ENCODE peak calls at places on chromosomes 11 and 22, in six cellular contexts. F is hepatic stellate cell; K is pons; L is stimulated activated CD4-positive, alpha-beta T cell treated with anti-CD3 and anti-CD28 coated beads, Interleukin-12 subunit alpha, Interleukin-12 subunit beta, amount 100 ng/mL, for 48 hours; O is NCI-H1694 treated with DMSO at 0.1 percent for 48 hours; A is fibroblast of lung. P is an unnamed sample.

GRCh38 chr22:46150615-46151423 is 493 bp downstream of the PPARA start:
- DNase-seq in F (peak), K (no peak), L (peak), O (no peak), A (no peak), P (peak)

GRCh38 chr22:49503321-49503720 is 324.4 kb downstream of the BRD1 start:
- DNase-seq in F (no peak), K (no peak), L (no peak), O (no peak), A (no peak), P (no peak)

GRCh38 chr11:120991830-120992686 is 31.8 kb upstream of the TBCEL start:
- DNase-seq in F (no peak), K (no peak), L (no peak), O (no peak), A (no peak), P (no peak)

GRCh38 chr11:132289590-132290256 is 919.3 kb downstream of the NTM start:
- DNase-seq in F (no peak), K (no peak), L (no peak), O (no peak), A (peak), P (no peak)

GRCh38 chr11:129803533-129803932 is 12.1 kb upstream of the TMEM45B start:
- DNase-seq in F (no peak), K (no peak), L (no peak), O (no peak), A (no peak), P (no peak)

GRCh38 chr11:116736763-116737162 is 36.0 kb downstream of the BUD13 start:
- DNase-seq in F (no peak), K (no peak), L (no peak), O (no peak), A (no peak), P (no peak)

GRCh38 chr11:13223112-13223511 is 54.5 kb upstream of the BMAL1 start:
- DNase-seq in F (no peak), K (no peak), L (no peak), O (no peak), A (no peak), P (no peak)

GRCh38 chr11:64206457-64207246 is at the start of gene FERMT3:
- DNase-seq in F (no peak), K (no peak), L (peak), O (no peak), A (no peak), P (peak)

GRCh38 chr11:2589538-2589934 is 110.3 kb downstream of the KCNQ1OT1 start:
- DNase-seq in F (no peak), K (no peak), L (no peak), O (no peak), A (no peak), P (no peak)

GRCh38 chr11:68841718-68842426 is at the start of gene CPT1A:
- DNase-seq in F (peak), K (no peak), L (no peak), O (peak), A (peak), P (no peak)

GRCh38 chr11:2550606-2550970 is 105.8 kb downstream of the KCNQ1 start:
- DNase-seq in F (no peak), K (no peak), L (no peak), O (no peak), A (no peak), P (no peak)

GRCh38 chr11:58628446-58628845 is 6.0 kb downstream of the CNTF start:
- DNase-seq in F (no peak), K (no peak), L (no peak), O (no peak), A (peak), P (no peak)

GRCh38 chr11:46183819-46184218 is 62.6 kb upstream of the PHF21A start:
- DNase-seq in F (no peak), K (no peak), L (no peak), O (no peak), A (peak), P (no peak)

GRCh38 chr11:17148536-17148935 is 59.2 kb downstream of the PIK3C2A start:
- DNase-seq in F (no peak), K (no peak), L (no peak), O (no peak), A (peak), P (no peak)

GRCh38 chr22:24357547-24357946 is 69.9 kb upstream of the ADORA2A start:
- DNase-seq in F (no peak), K (no peak), L (no peak), O (no peak), A (no peak), P (no peak)

GRCh38 chr11:61259363-61259762 is 18.4 kb downstream of the PGA5 start:
- DNase-seq in F (no peak), K (no peak), L (no peak), O (no peak), A (no peak), P (no peak)

GRCh38 chr11:47464479-47464878 is 15.5 kb upstream of the RAPSN start:
- DNase-seq in F (no peak), K (no peak), L (no peak), O (no peak), A (peak), P (no peak)

GRCh38 chr22:49216579-49216978 is 611.1 kb downstream of the BRD1 start:
- DNase-seq in F (no peak), K (no peak), L (no peak), O (no peak), A (no peak), P (no peak)

P was measured in central memory CD8-positive, alpha-beta T cell.